ENCODE peak calls at places on chromosomes 11 and 22, in five cellular contexts. P is AG10803, B is AG04450, Y is SK-N-SH, H is OCI-LY7. T is an unnamed sample.

GRCh38 chr22:19631899-19632670 is 82.2 kb upstream of the SEPTIN5 start:
- DNase-seq in P (peak; percentile 32), B (peak; percentile 1), Y (peak; percentile 82), H (peak; percentile 33), T (no peak)

GRCh38 chr11:14357843-14358728 is 897 bp downstream of the RRAS2 start:
- DNase-seq in P (peak; percentile 68), B (no peak), Y (peak; percentile 83), H (no peak), T (peak; percentile 48)

GRCh38 chr11:33064033-33064825 is 24.9 kb downstream of the TCP11L1 start:
- DNase-seq in P (no peak), B (no peak), Y (no peak), H (no peak), T (no peak)

GRCh38 chr11:41394562-41395160 is 64.8 kb downstream of the LRRC4C start:
- DNase-seq in P (no peak), B (no peak), Y (no peak), H (no peak), T (no peak)

GRCh38 chr11:12276831-12277475 is 100.4 kb upstream of the PARVA start:
- DNase-seq in P (no peak), B (no peak), Y (no peak), H (no peak), T (no peak)

GRCh38 chr11:34105957-34106504 is 602 bp downstream of the NAT10 start:
- DNase-seq in P (peak; percentile 13), B (no peak), Y (peak; percentile 21), H (peak; percentile 23), T (no peak)

GRCh38 chr11:122207505-122207904 is 91.5 kb upstream of the BLID start:
- DNase-seq in P (peak; percentile 83), B (peak; percentile 45), Y (no peak), H (no peak), T (no peak)

GRCh38 chr22:22087854-22088657 is 105.5 kb upstream of the TOP3B start:
- DNase-seq in P (no peak), B (no peak), Y (no peak), H (no peak), T (no peak)

GRCh38 chr11:2203440-2204259 is 32.0 kb upstream of the TH start:
- DNase-seq in P (no peak), B (no peak), Y (peak; percentile 28), H (no peak), T (no peak)

GRCh38 chr11:72703281-72704008 is 29.2 kb upstream of the PDE2A start:
- DNase-seq in P (peak; percentile 94), B (no peak), Y (no peak), H (no peak), T (no peak)

GRCh38 chr11:119778391-119779194 is 49.6 kb upstream of the NECTIN1 start:
- DNase-seq in P (no peak), B (no peak), Y (no peak), H (no peak), T (no peak)

GRCh38 chr11:63672156-63672463 is 934 bp upstream of the ATL3 start:
- DNase-seq in P (no peak), B (no peak), Y (no peak), H (no peak), T (no peak)

DNA sequence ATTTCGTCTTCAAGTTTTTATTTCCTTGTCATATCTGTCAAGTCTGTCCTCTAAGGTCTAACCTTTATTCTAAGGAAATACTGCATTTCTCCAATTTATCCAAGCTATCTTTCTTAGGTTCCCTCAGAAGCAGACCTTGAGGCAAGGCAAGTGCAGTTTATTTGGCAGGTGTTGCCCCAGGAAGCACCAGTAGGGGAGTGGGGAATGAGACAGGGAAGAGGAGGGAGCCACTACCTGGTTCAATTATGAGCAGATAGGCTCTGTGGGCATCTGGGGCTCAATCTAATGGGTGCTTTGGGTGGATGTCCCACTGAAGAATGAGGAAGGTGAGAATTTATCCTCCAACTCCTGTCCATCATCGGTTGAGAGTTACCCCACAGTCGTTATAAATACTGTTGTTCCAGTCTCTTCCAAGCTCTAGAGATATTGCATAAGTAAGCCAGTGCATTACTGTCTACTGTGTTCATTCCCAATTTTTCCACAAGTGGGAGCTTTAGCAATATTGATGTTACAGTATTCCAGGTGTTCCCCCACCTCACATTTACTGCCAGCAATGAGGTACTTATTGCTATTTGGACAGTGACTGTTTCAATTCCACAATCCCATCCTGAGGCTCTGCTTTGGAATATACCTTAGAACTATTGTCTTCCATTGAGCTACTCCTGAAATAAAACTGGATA is 154.9 kb upstream of the CEP126 start:
- DNase-seq in P (no peak), B (no peak), Y (no peak), H (no peak), T (no peak)
- TF ChIP-seq CTCF in P (peak; percentile 33), B (peak; percentile 46), Y (peak; percentile 31), H (no peak), T (no peak)

GRCh38 chr22:21016644-21017420 is 1.9 kb downstream of the P2RX6 start:
- DNase-seq in P (no peak), B (no peak), Y (peak; percentile 16), H (no peak), T (no peak)

GRCh38 chr22:21022955-21023614 is 8.1 kb downstream of the P2RX6 start:
- DNase-seq in P (no peak), B (no peak), Y (no peak), H (no peak), T (no peak)

GRCh38 chr22:21022507-21022906 is 7.5 kb downstream of the P2RX6 start:
- DNase-seq in P (no peak), B (no peak), Y (no peak), H (no peak), T (no peak)

GRCh38 chr22:21018314-21018713 is 3.3 kb downstream of the P2RX6 start:
- DNase-seq in P (no peak), B (no peak), Y (no peak), H (no peak), T (no peak)

GRCh38 chr22:21020802-21021429 is 6.0 kb downstream of the P2RX6 start:
- DNase-seq in P (no peak), B (no peak), Y (peak; percentile 71), H (peak; percentile 56), T (peak; percentile 72)
- TF ChIP-seq CTCF in P (peak; percentile 48), B (peak; percentile 34), Y (peak; percentile 52), H (peak; percentile 78), T (peak; percentile 51)

GRCh38 chr11:109734602-109735001 is 312.6 kb downstream of the C11orf87 start:
- DNase-seq in P (peak; percentile 76), B (no peak), Y (no peak), H (no peak), T (no peak)

GRCh38 chr11:109735139-109735538 is 313.1 kb downstream of the C11orf87 start:
- DNase-seq in P (no peak), B (no peak), Y (no peak), H (no peak), T (no peak)

DNA sequence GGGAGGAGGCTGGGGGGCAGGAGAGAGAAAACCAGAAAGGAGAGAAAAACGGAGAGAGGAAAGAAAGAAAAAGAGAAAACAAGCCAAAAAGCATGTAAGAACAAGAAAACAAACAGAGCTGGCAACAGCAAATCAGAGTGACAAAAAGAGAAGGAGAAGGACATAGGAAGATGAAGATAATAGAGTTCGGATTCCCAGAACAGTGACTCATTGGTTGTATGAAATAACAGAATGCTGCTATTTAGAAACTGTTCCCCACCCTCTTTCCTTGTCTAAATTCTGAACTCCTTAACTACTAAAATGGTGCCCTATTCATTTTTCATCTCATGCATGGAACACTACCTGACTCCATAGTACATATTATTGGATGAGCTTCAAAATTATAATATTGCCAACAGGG is 317.4 kb downstream of the C11orf87 start:
- DNase-seq in P (peak; percentile 9), B (no peak), Y (no peak), H (no peak), T (no peak)
- TF ChIP-seq CTCF in P (no peak), B (no peak), Y (no peak), H (no peak), T (no peak)

GRCh38 chr22:49632199-49633009 is 195.3 kb downstream of the BRD1 start:
- DNase-seq in P (peak; percentile 41), B (no peak), Y (peak; percentile 91), H (no peak), T (peak; percentile 76)
- TF ChIP-seq CTCF in P (peak; percentile 71), B (peak; percentile 65), Y (peak; percentile 67), H (no peak), T (peak; percentile 62)

T was measured in GM13977.